ENCODE peak calls at places on chromosomes 12 and 14, in six cellular contexts. D is RPMI7951; X is NAMALWA; Y is stimulated activated CD8-positive, alpha-beta memory T cell treated with anti-CD3 and anti-CD28 coated beads, Interleukin-4, amount 100 ng/mL, for 4 hours; A is HFFc6; W is suprapubic skin. K is an unnamed sample.

GRCh38 chr14:25049127-25049558 is 804 bp downstream of the STXBP6 start:
- DNase-seq in D (no peak), X (no peak), Y (no peak), A (no peak), W (no peak), K (no peak)

GRCh38 chr14:71319646-71320045 is 412.4 kb downstream of the PCNX1 start:
- DNase-seq in D (peak), X (peak), Y (no peak), A (peak), W (no peak), K (peak)

GRCh38 chr12:111656016-111656415 is 29.7 kb downstream of the BRAP start:
- DNase-seq in D (no peak), X (no peak), Y (no peak), A (no peak), W (no peak), K (no peak)

GRCh38 chr12:117159674-117160073 is 30.6 kb downstream of the FBXO21 start:
- DNase-seq in D (no peak), X (no peak), Y (no peak), A (no peak), W (peak), K (no peak)

GRCh38 chr12:101884174-101884573 is 6.8 kb downstream of the DRAM1 start:
- DNase-seq in D (no peak), X (no peak), Y (no peak), A (no peak), W (no peak), K (no peak)

GRCh38 chr12:106305376-106305775 is 2.8 kb downstream of the TCP11L2 start:
- DNase-seq in D (no peak), X (no peak), Y (no peak), A (no peak), W (no peak), K (no peak)

GRCh38 chr12:114860969-114861368 is 177.0 kb upstream of the TBX3 start:
- DNase-seq in D (no peak), X (no peak), Y (no peak), A (no peak), W (no peak), K (no peak)

GRCh38 chr14:73741876-73742519 is 27.8 kb upstream of the PNMA1 start:
- DNase-seq in D (peak), X (no peak), Y (no peak), A (no peak), W (no peak), K (no peak)

GRCh38 chr14:101103321-101103901 is 199.9 kb upstream of the RTL1 start:
- DNase-seq in D (peak), X (no peak), Y (no peak), A (no peak), W (peak), K (no peak)

GRCh38 chr12:105980048-105980447 is 158.7 kb downstream of the NUAK1 start:
- DNase-seq in D (no peak), X (no peak), Y (no peak), A (no peak), W (no peak), K (no peak)

GRCh38 chr14:83347874-83348273 is 1814.2 kb upstream of the SEL1L start:
- DNase-seq in D (no peak), X (no peak), Y (no peak), A (no peak), W (no peak), K (no peak)

GRCh38 chr14:56657604-56658003 is 78.0 kb downstream of the TMEM260 start:
- DNase-seq in D (no peak), X (no peak), Y (no peak), A (no peak), W (no peak), K (no peak)

GRCh38 chr12:124321040-124321481 is 26.2 kb downstream of the RFLNA start:
- DNase-seq in D (peak), X (peak), Y (peak), A (peak), W (no peak), K (peak)

GRCh38 chr12:48296586-48297396 is 53.9 kb downstream of the ZNF641 start:
- DNase-seq in D (peak), X (no peak), Y (peak), A (peak), W (peak), K (peak)

GRCh38 chr12:64990991-64991570 is 130.0 kb downstream of the WIF1 start:
- DNase-seq in D (peak), X (no peak), Y (no peak), A (no peak), W (no peak), K (no peak)

GRCh38 chr12:402127-402456 is 648 bp downstream of the CCDC77 start:
- DNase-seq in D (peak), X (peak), Y (no peak), A (peak), W (no peak), K (peak)

GRCh38 chr12:51622564-51622963 is 31.5 kb downstream of the SCN8A start:
- DNase-seq in D (peak), X (no peak), Y (no peak), A (peak), W (no peak), K (no peak)

GRCh38 chr12:107287436-107288413 is 194.4 kb upstream of the CRY1 start:
- DNase-seq in D (peak), X (no peak), Y (no peak), A (no peak), W (no peak), K (no peak)